ENCODE peak calls at places on chromosomes 7 and 10, in nine cellular contexts. One of them, this sample, is unnamed. For H3K36me3 and H3K4me1, the result is how much of the 10 kb centered on the place peaks cover.

GRCh38 chr7:99714171-99714570 is 20.8 kb downstream of the CYP3A7 start:
- DNase-seq in osteoblast: no peak
- DNase-seq in transverse colon: no peak
- DNase-seq in psoas muscle: no peak
- DNase-seq in gastrocnemius medialis: no peak
- DNase-seq in right atrium auricular region: no peak
- DNase-seq in esophagus squamous epithelium: no peak
- DNase-seq in neuronal stem cell: no peak
- DNase-seq in HCT116: no peak
- DNase-seq in this sample: no peak

GRCh38 chr7:36396150-36396549 is 6.5 kb downstream of the ANLN start:
- DNase-seq in osteoblast: no peak
- DNase-seq in transverse colon: no peak
- DNase-seq in psoas muscle: no peak
- DNase-seq in gastrocnemius medialis: no peak
- DNase-seq in right atrium auricular region: no peak
- DNase-seq in esophagus squamous epithelium: no peak
- DNase-seq in neuronal stem cell: no peak
- DNase-seq in HCT116: no peak
- DNase-seq in this sample: no peak

GRCh38 chr10:100519321-100520051 is at the start of gene SEC31B:
- DNase-seq in osteoblast: peak
- DNase-seq in transverse colon: peak
- DNase-seq in psoas muscle: peak
- DNase-seq in gastrocnemius medialis: peak
- DNase-seq in right atrium auricular region: no peak
- DNase-seq in esophagus squamous epithelium: no peak
- DNase-seq in neuronal stem cell: peak
- DNase-seq in HCT116: no peak
- DNase-seq in this sample: no peak

GRCh38 chr7:138308116-138308515 is 151.9 kb upstream of the TRIM24 start:
- DNase-seq in osteoblast: no peak
- DNase-seq in transverse colon: no peak
- DNase-seq in psoas muscle: no peak
- DNase-seq in gastrocnemius medialis: no peak
- DNase-seq in right atrium auricular region: no peak
- DNase-seq in esophagus squamous epithelium: no peak
- DNase-seq in neuronal stem cell: no peak
- DNase-seq in HCT116: no peak
- DNase-seq in this sample: no peak

GRCh38 chr10:71239131-71239915 is 27.0 kb downstream of the UNC5B start:
- DNase-seq in osteoblast: peak
- DNase-seq in transverse colon: no peak
- DNase-seq in psoas muscle: no peak
- DNase-seq in gastrocnemius medialis: no peak
- DNase-seq in right atrium auricular region: no peak
- DNase-seq in esophagus squamous epithelium: no peak
- DNase-seq in neuronal stem cell: no peak
- DNase-seq in HCT116: no peak
- DNase-seq in this sample: no peak

GRCh38 chr7:26083113-26083512 is 68.9 kb upstream of the NFE2L3 start:
- DNase-seq in osteoblast: no peak
- DNase-seq in transverse colon: no peak
- DNase-seq in psoas muscle: no peak
- DNase-seq in gastrocnemius medialis: no peak
- DNase-seq in right atrium auricular region: no peak
- DNase-seq in esophagus squamous epithelium: no peak
- DNase-seq in neuronal stem cell: no peak
- DNase-seq in HCT116: no peak
- DNase-seq in this sample: no peak

GRCh38 chr7:66539948-66540375 is 88.7 kb upstream of the KCTD7 start:
- DNase-seq in osteoblast: no peak
- DNase-seq in transverse colon: no peak
- DNase-seq in psoas muscle: no peak
- DNase-seq in gastrocnemius medialis: no peak
- DNase-seq in right atrium auricular region: no peak
- DNase-seq in esophagus squamous epithelium: no peak
- DNase-seq in neuronal stem cell: no peak
- DNase-seq in HCT116: no peak
- DNase-seq in this sample: no peak

GRCh38 chr7:80307251-80307856 is 172.7 kb downstream of the GNAI1 start:
- DNase-seq in osteoblast: peak
- DNase-seq in transverse colon: no peak
- DNase-seq in psoas muscle: no peak
- DNase-seq in gastrocnemius medialis: no peak
- DNase-seq in right atrium auricular region: no peak
- DNase-seq in esophagus squamous epithelium: no peak
- DNase-seq in neuronal stem cell: no peak
- DNase-seq in HCT116: no peak
- DNase-seq in this sample: no peak

GRCh38 chr7:148437043-148437442 is 153.5 kb upstream of the C7orf33 start:
- DNase-seq in osteoblast: no peak
- DNase-seq in transverse colon: no peak
- DNase-seq in psoas muscle: no peak
- DNase-seq in gastrocnemius medialis: no peak
- DNase-seq in right atrium auricular region: no peak
- DNase-seq in esophagus squamous epithelium: no peak
- DNase-seq in neuronal stem cell: no peak
- DNase-seq in HCT116: no peak
- DNase-seq in this sample: no peak

GRCh38 chr7:99949645-99950228 is 20.3 kb upstream of the GJC3 start:
- DNase-seq in osteoblast: no peak
- DNase-seq in transverse colon: no peak
- DNase-seq in psoas muscle: no peak
- DNase-seq in gastrocnemius medialis: no peak
- DNase-seq in right atrium auricular region: no peak
- DNase-seq in esophagus squamous epithelium: no peak
- DNase-seq in neuronal stem cell: no peak
- DNase-seq in HCT116: no peak
- DNase-seq in this sample: no peak

GRCh38 chr10:110218627-110219026 is 11.2 kb downstream of the MXI1 start:
- DNase-seq in osteoblast: no peak
- DNase-seq in transverse colon: no peak
- DNase-seq in psoas muscle: no peak
- DNase-seq in gastrocnemius medialis: no peak
- DNase-seq in right atrium auricular region: no peak
- DNase-seq in esophagus squamous epithelium: no peak
- DNase-seq in neuronal stem cell: no peak
- DNase-seq in HCT116: no peak
- DNase-seq in this sample: no peak

GRCh38 chr10:133292919-133293809 is 15.5 kb downstream of the TUBGCP2 start:
- DNase-seq in osteoblast: peak
- DNase-seq in transverse colon: no peak
- DNase-seq in psoas muscle: peak
- DNase-seq in gastrocnemius medialis: no peak
- DNase-seq in right atrium auricular region: no peak
- DNase-seq in esophagus squamous epithelium: no peak
- DNase-seq in neuronal stem cell: no peak
- DNase-seq in HCT116: no peak
- DNase-seq in this sample: no peak
- H3K36me3 ChIP-seq in osteoblast: half or more
- H3K36me3 ChIP-seq in transverse colon: half or more
- H3K36me3 ChIP-seq in psoas muscle: under half
- H3K36me3 ChIP-seq in gastrocnemius medialis: half or more
- H3K36me3 ChIP-seq in right atrium auricular region: half or more
- H3K36me3 ChIP-seq in esophagus squamous epithelium: half or more
- H3K36me3 ChIP-seq in neuronal stem cell: half or more
- H3K36me3 ChIP-seq in HCT116: under half
- H3K36me3 ChIP-seq in this sample: half or more

GRCh38 chr10:119316729-119317097 is 109.3 kb downstream of the GRK5 start:
- DNase-seq in osteoblast: peak
- DNase-seq in transverse colon: no peak
- DNase-seq in psoas muscle: no peak
- DNase-seq in gastrocnemius medialis: no peak
- DNase-seq in right atrium auricular region: no peak
- DNase-seq in esophagus squamous epithelium: no peak
- DNase-seq in neuronal stem cell: peak
- DNase-seq in HCT116: peak
- DNase-seq in this sample: no peak

GRCh38 chr10:119320981-119321380 is 113.6 kb downstream of the GRK5 start:
- DNase-seq in osteoblast: peak
- DNase-seq in transverse colon: no peak
- DNase-seq in psoas muscle: no peak
- DNase-seq in gastrocnemius medialis: no peak
- DNase-seq in right atrium auricular region: no peak
- DNase-seq in esophagus squamous epithelium: no peak
- DNase-seq in neuronal stem cell: no peak
- DNase-seq in HCT116: no peak
- DNase-seq in this sample: no peak

GRCh38 chr10:119318411-119319160 is 111.2 kb downstream of the GRK5 start:
- DNase-seq in osteoblast: peak
- DNase-seq in transverse colon: no peak
- DNase-seq in psoas muscle: no peak
- DNase-seq in gastrocnemius medialis: no peak
- DNase-seq in right atrium auricular region: no peak
- DNase-seq in esophagus squamous epithelium: no peak
- DNase-seq in neuronal stem cell: no peak
- DNase-seq in HCT116: no peak
- DNase-seq in this sample: no peak

GRCh38 chr10:119319161-119319919 is 112.0 kb downstream of the GRK5 start:
- DNase-seq in osteoblast: peak
- DNase-seq in transverse colon: no peak
- DNase-seq in psoas muscle: no peak
- DNase-seq in gastrocnemius medialis: no peak
- DNase-seq in right atrium auricular region: no peak
- DNase-seq in esophagus squamous epithelium: no peak
- DNase-seq in neuronal stem cell: no peak
- DNase-seq in HCT116: no peak
- DNase-seq in this sample: no peak

DNA sequence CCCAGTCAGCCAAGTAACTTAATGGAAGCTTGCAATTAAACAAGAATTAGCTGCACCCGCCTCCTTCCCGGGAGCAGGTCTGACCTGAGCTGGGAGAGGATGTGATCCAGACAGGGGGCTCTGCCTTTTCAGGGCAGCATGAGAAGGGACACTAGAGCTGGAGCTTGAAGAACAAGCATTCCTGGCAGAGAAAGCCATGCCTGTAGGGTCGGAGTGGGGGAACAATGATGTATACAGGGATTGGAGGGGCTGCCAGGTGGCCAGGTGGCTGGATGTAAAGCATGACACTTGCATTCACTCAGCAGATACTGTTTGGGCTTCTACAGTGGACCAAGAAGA is 112.5 kb downstream of the GRK5 start:
- DNase-seq in osteoblast: peak
- DNase-seq in transverse colon: no peak
- DNase-seq in psoas muscle: no peak
- DNase-seq in gastrocnemius medialis: no peak
- DNase-seq in right atrium auricular region: no peak
- DNase-seq in esophagus squamous epithelium: no peak
- DNase-seq in neuronal stem cell: no peak
- DNase-seq in HCT116: no peak
- DNase-seq in this sample: no peak
- H3K4me1 ChIP-seq in osteoblast: under half
- H3K4me1 ChIP-seq in transverse colon: under half
- H3K4me1 ChIP-seq in psoas muscle: under half
- H3K4me1 ChIP-seq in gastrocnemius medialis: under half
- H3K4me1 ChIP-seq in right atrium auricular region: under half
- H3K4me1 ChIP-seq in esophagus squamous epithelium: half or more
- H3K4me1 ChIP-seq in neuronal stem cell: under half
- H3K4me1 ChIP-seq in HCT116: under half
- H3K4me1 ChIP-seq in this sample: under half

GRCh38 chr10:3166496-3167290 is 5.9 kb downstream of the PITRM1 start:
- DNase-seq in osteoblast: no peak
- DNase-seq in transverse colon: no peak
- DNase-seq in psoas muscle: no peak
- DNase-seq in gastrocnemius medialis: no peak
- DNase-seq in right atrium auricular region: no peak
- DNase-seq in esophagus squamous epithelium: no peak
- DNase-seq in neuronal stem cell: no peak
- DNase-seq in HCT116: no peak
- DNase-seq in this sample: no peak

GRCh38 chr10:3165196-3165595 is 7.4 kb downstream of the PITRM1 start:
- DNase-seq in osteoblast: no peak
- DNase-seq in transverse colon: no peak
- DNase-seq in psoas muscle: no peak
- DNase-seq in gastrocnemius medialis: no peak
- DNase-seq in right atrium auricular region: no peak
- DNase-seq in esophagus squamous epithelium: no peak
- DNase-seq in neuronal stem cell: no peak
- DNase-seq in HCT116: no peak
- DNase-seq in this sample: no peak

GRCh38 chr10:3169271-3169670 is 3.3 kb downstream of the PITRM1 start:
- DNase-seq in osteoblast: no peak
- DNase-seq in transverse colon: no peak
- DNase-seq in psoas muscle: no peak
- DNase-seq in gastrocnemius medialis: no peak
- DNase-seq in right atrium auricular region: no peak
- DNase-seq in esophagus squamous epithelium: no peak
- DNase-seq in neuronal stem cell: no peak
- DNase-seq in HCT116: no peak
- DNase-seq in this sample: no peak

GRCh38 chr10:3169738-3170137 is 2.8 kb downstream of the PITRM1 start:
- DNase-seq in osteoblast: no peak
- DNase-seq in transverse colon: no peak
- DNase-seq in psoas muscle: no peak
- DNase-seq in gastrocnemius medialis: no peak
- DNase-seq in right atrium auricular region: no peak
- DNase-seq in esophagus squamous epithelium: no peak
- DNase-seq in neuronal stem cell: no peak
- DNase-seq in HCT116: no peak
- DNase-seq in this sample: no peak

GRCh38 chr10:3167611-3168330 is 4.8 kb downstream of the PITRM1 start:
- DNase-seq in osteoblast: no peak
- DNase-seq in transverse colon: no peak
- DNase-seq in psoas muscle: no peak
- DNase-seq in gastrocnemius medialis: no peak
- DNase-seq in right atrium auricular region: no peak
- DNase-seq in esophagus squamous epithelium: no peak
- DNase-seq in neuronal stem cell: no peak
- DNase-seq in HCT116: no peak
- DNase-seq in this sample: no peak
- H3K36me3 ChIP-seq in osteoblast: half or more
- H3K36me3 ChIP-seq in transverse colon: under half
- H3K36me3 ChIP-seq in psoas muscle: under half
- H3K36me3 ChIP-seq in gastrocnemius medialis: half or more
- H3K36me3 ChIP-seq in right atrium auricular region: half or more
- H3K36me3 ChIP-seq in esophagus squamous epithelium: half or more
- H3K36me3 ChIP-seq in neuronal stem cell: under half
- H3K36me3 ChIP-seq in HCT116: under half
- H3K36me3 ChIP-seq in this sample: half or more

DNA sequence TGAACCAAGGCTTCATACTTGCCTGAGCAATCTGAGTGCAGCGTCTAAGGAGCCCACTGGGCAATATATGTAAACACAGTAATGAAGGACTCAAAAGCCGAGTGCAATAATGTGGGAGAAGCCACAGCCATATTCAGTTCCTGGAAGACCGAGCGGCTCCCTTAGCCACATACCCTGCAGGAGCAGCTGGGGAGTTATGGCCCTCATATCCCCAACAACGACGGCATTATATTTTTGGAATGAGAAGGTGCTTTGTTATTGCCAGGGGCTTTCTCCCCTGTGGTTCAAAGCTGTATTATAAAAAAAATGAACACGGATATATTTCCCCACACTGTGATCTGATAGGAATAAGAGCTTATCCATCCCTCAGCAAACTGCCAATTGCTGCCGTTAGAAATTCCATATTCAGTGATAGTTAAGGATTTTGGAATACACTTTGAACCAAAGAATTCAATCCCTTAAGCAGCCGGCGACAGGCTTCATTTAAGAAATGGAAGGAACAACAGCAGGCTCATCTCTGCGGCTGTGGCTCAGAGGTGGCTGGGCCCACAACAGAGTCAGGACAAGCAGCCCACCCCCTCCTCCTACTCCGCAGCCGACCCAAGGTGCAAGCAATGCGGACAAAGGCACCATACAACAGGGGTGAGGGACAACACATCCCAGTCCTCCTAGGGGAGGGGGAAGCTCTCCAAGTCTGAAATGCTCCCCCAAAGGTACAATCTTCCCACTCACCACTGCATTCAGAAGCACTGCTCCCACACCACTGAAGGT is 77.2 kb downstream of the TNS3 start:
- DNase-seq in osteoblast: peak
- DNase-seq in transverse colon: no peak
- DNase-seq in psoas muscle: no peak
- DNase-seq in gastrocnemius medialis: no peak
- DNase-seq in right atrium auricular region: no peak
- DNase-seq in esophagus squamous epithelium: no peak
- DNase-seq in neuronal stem cell: no peak
- DNase-seq in HCT116: no peak
- DNase-seq in this sample: no peak
- H3K4me1 ChIP-seq in osteoblast: half or more
- H3K4me1 ChIP-seq in transverse colon: under half
- H3K4me1 ChIP-seq in psoas muscle: under half
- H3K4me1 ChIP-seq in gastrocnemius medialis: under half
- H3K4me1 ChIP-seq in right atrium auricular region: under half
- H3K4me1 ChIP-seq in esophagus squamous epithelium: under half
- H3K4me1 ChIP-seq in neuronal stem cell: under half
- H3K4me1 ChIP-seq in HCT116: under half
- H3K4me1 ChIP-seq in this sample: under half